ENCODE peak calls at places on chromosomes 4 and X, in seven cellular contexts. M is cardiac fibroblast, O is neural progenitor cell, D is RWPE1, J is fibroblast of mammary gland, Z is astrocyte of the spinal cord, U is sigmoid colon. K is an unnamed sample.

GRCh38 chr4:158535130-158535614 is 13.5 kb downstream of the RXFP1 start:
- DNase-seq in M (peak), O (no peak), D (peak), J (peak), Z (peak), U (no peak), K (peak)

GRCh38 chr4:26557164-26557563 is 26.7 kb upstream of the TBC1D19 start:
- DNase-seq in M (peak), O (no peak), D (no peak), J (peak), Z (peak), U (no peak), K (peak)

GRCh38 chr4:170949084-170949483 is 859.3 kb upstream of the AADAT start:
- DNase-seq in M (no peak), O (no peak), D (no peak), J (no peak), Z (no peak), U (no peak), K (no peak)

GRCh38 chr4:60683357-60683756 is 516.8 kb upstream of the ADGRL3 start:
- DNase-seq in M (peak), O (no peak), D (peak), J (peak), Z (peak), U (no peak), K (peak)

GRCh38 chr4:121736735-121737351 is 28.1 kb downstream of the SMIM43 start:
- DNase-seq in M (peak), O (peak), D (peak), J (peak), Z (peak), U (no peak), K (peak)

GRCh38 chr4:82275431-82276423 is 98.1 kb downstream of the HNRNPD start:
- DNase-seq in M (no peak), O (no peak), D (no peak), J (no peak), Z (no peak), U (no peak), K (peak)

GRCh38 chrX:103356897-103357296 is 591 bp downstream of the TCEAL9 start:
- DNase-seq in M (no peak), O (peak), D (no peak), J (no peak), Z (no peak), U (no peak), K (no peak)

GRCh38 chrX:136176399-136176825 is 29.1 kb downstream of the FHL1 start:
- DNase-seq in M (peak), O (no peak), D (peak), J (peak), Z (peak), U (peak), K (peak)

GRCh38 chrX:69290327-69290726 is 125.1 kb upstream of the PJA1 start:
- DNase-seq in M (no peak), O (no peak), D (no peak), J (no peak), Z (no peak), U (no peak), K (no peak)

GRCh38 chrX:76850851-76851250 is 423.3 kb downstream of the MAGEE1 start:
- DNase-seq in M (no peak), O (peak), D (no peak), J (no peak), Z (no peak), U (no peak), K (no peak)

GRCh38 chrX:66046612-66047235 is 6.8 kb upstream of the VSIG4 start:
- DNase-seq in M (no peak), O (no peak), D (no peak), J (no peak), Z (no peak), U (no peak), K (no peak)

GRCh38 chr4:85993641-85994040 is 366.2 kb downstream of the MAPK10 start:
- DNase-seq in M (no peak), O (no peak), D (no peak), J (no peak), Z (no peak), U (no peak), K (no peak)

GRCh38 chr4:73415807-73416238 is 11.7 kb downstream of the ALB start:
- DNase-seq in M (no peak), O (no peak), D (no peak), J (peak), Z (no peak), U (no peak), K (no peak)

GRCh38 chr4:21203416-21203815 is 503.2 kb downstream of the PACRGL start:
- DNase-seq in M (no peak), O (peak), D (no peak), J (no peak), Z (no peak), U (no peak), K (peak)

GRCh38 chr4:165524532-165525190 is 145.9 kb downstream of the CPE start:
- DNase-seq in M (peak), O (no peak), D (no peak), J (peak), Z (no peak), U (no peak), K (no peak)

GRCh38 chr4:5883916-5884315 is 9.0 kb downstream of the CRMP1 start:
- DNase-seq in M (no peak), O (no peak), D (no peak), J (no peak), Z (no peak), U (no peak), K (no peak)

GRCh38 chr4:119647558-119647957 is 19.0 kb upstream of the PDE5A start:
- DNase-seq in M (no peak), O (no peak), D (no peak), J (peak), Z (peak), U (no peak), K (no peak)

GRCh38 chr4:167359711-167360110 is 125.4 kb upstream of the SPOCK3 start:
- DNase-seq in M (no peak), O (peak), D (no peak), J (no peak), Z (no peak), U (no peak), K (no peak)

GRCh38 chr4:10092481-10093272 is 23.9 kb downstream of the WDR1 start:
- DNase-seq in M (no peak), O (peak), D (no peak), J (peak), Z (peak), U (no peak), K (no peak)

GRCh38 chr4:121146530-121146929 is 17.6 kb downstream of the TNIP3 start:
- DNase-seq in M (peak), O (no peak), D (no peak), J (no peak), Z (peak), U (no peak), K (no peak)

GRCh38 chr4:54209617-54210016 is 19.5 kb upstream of the PDGFRA start:
- DNase-seq in M (no peak), O (no peak), D (no peak), J (no peak), Z (no peak), U (no peak), K (no peak)

GRCh38 chr4:183362916-183363542 is 40.8 kb upstream of the CLDN24 start:
- DNase-seq in M (peak), O (peak), D (no peak), J (peak), Z (peak), U (no peak), K (no peak)

GRCh38 chr4:142547974-142548373 is 298.1 kb downstream of the INPP4B start:
- DNase-seq in M (peak), O (no peak), D (peak), J (peak), Z (peak), U (no peak), K (peak)

GRCh38 chrX:66680451-66680850 is 41.6 kb upstream of the EDA2R start:
- DNase-seq in M (peak), O (no peak), D (no peak), J (peak), Z (peak), U (no peak), K (peak)

GRCh38 chr4:26992657-26993361 is 132.2 kb downstream of the STIM2 start:
- DNase-seq in M (peak), O (no peak), D (no peak), J (peak), Z (peak), U (no peak), K (no peak)

GRCh38 chr4:153232768-153233167 is 28.5 kb downstream of the TRIM2 start:
- DNase-seq in M (peak), O (peak), D (no peak), J (no peak), Z (no peak), U (no peak), K (no peak)

GRCh38 chrX:119694601-119695534 is 1.9 kb upstream of the SEPTIN6 start:
- DNase-seq in M (no peak), O (peak), D (no peak), J (no peak), Z (no peak), U (peak), K (no peak)

GRCh38 chrX:65596270-65596669 is 61.7 kb upstream of the LAS1L start:
- DNase-seq in M (peak), O (no peak), D (no peak), J (peak), Z (peak), U (no peak), K (no peak)

GRCh38 chr4:154335588-154335987 is 156.0 kb downstream of the DCHS2 start:
- DNase-seq in M (no peak), O (no peak), D (no peak), J (no peak), Z (no peak), U (no peak), K (no peak)

GRCh38 chrX:65677954-65678469 is 10.6 kb downstream of the MSN start:
- DNase-seq in M (peak), O (no peak), D (peak), J (peak), Z (peak), U (peak), K (peak)

GRCh38 chr4:106690487-106690886 is 321.9 kb upstream of the GIMD1 start:
- DNase-seq in M (no peak), O (no peak), D (no peak), J (peak), Z (peak), U (no peak), K (no peak)

GRCh38 chr4:106687026-106687425 is 318.4 kb upstream of the GIMD1 start:
- DNase-seq in M (no peak), O (no peak), D (no peak), J (peak), Z (no peak), U (no peak), K (no peak)

GRCh38 chr4:106694232-106694631 is 325.7 kb upstream of the GIMD1 start:
- DNase-seq in M (no peak), O (no peak), D (no peak), J (no peak), Z (no peak), U (no peak), K (peak)

GRCh38 chr4:106695846-106696245 is 327.3 kb upstream of the GIMD1 start:
- DNase-seq in M (no peak), O (peak), D (no peak), J (no peak), Z (no peak), U (no peak), K (no peak)

GRCh38 chr4:106691749-106692148 is 323.2 kb upstream of the GIMD1 start:
- DNase-seq in M (no peak), O (peak), D (no peak), J (peak), Z (peak), U (no peak), K (no peak)
- TF ChIP-seq CTCF in M (peak), O (peak), D (no peak), J (peak), Z (peak), U (no peak), K (peak)

DNA sequence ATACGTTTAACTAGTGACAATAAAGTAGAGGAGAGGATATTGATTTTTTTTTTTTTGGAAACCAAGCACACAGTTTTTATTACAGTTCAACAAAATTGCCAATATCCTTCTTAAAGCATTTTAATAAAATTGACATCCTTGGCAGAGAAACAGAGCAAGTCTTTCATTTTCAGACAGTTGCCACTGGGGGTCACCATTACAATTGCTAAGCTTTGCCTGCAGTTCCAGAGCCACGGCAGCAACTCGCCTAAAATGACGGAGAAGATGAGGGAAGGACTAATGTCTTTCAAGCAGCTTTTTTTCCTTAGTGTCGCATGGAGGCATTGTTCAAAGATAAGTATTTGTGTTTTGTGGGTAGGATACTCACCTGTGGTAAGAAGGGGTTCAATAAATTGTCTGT is 507.8 kb upstream of the ARX start:
- DNase-seq in M (peak), O (peak), D (peak), J (peak), Z (peak), U (no peak), K (no peak)
- TF ChIP-seq CTCF in M (peak), O (peak), D (no peak), J (peak), Z (peak), U (no peak), K (peak)

GRCh38 chr4:122827899-122828601 is 1.4 kb downstream of the FGF2 start:
- DNase-seq in M (peak), O (peak), D (peak), J (peak), Z (peak), U (peak), K (peak)
- TF ChIP-seq CTCF in M (peak), O (no peak), D (no peak), J (peak), Z (no peak), U (peak), K (peak)

GRCh38 chrX:152259150-152259549 is 120.8 kb upstream of the MAGEA10 start:
- DNase-seq in M (no peak), O (no peak), D (no peak), J (no peak), Z (no peak), U (no peak), K (no peak)
- TF ChIP-seq CTCF in M (no peak), O (no peak), D (no peak), J (no peak), Z (no peak), U (no peak), K (no peak)

DNA sequence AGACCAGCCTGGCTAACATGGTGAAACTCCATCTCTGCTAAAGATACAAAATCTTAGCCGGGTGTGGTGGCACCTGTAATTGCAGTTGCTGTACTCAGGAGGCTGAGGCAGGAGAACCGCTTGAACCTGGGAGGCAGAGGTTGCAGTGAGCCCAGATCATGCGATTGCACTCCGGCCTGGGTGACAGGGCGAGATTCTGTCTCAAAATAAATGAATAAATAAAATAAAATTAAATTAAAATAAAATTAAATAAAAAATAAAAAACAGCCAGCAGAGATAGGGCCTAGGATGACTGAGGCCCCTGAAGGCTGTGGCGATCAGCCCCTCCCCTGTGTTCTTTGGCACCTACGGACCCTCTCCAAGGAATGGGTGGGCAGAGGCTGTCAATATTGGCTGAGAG is 22.8 kb upstream of the IL3RA start:
- DNase-seq in M (no peak), O (no peak), D (no peak), J (no peak), Z (no peak), U (no peak), K (no peak)
- TF ChIP-seq CTCF in M (no peak), O (no peak), D (no peak), J (no peak), Z (no peak), U (no peak), K (no peak)

DNA sequence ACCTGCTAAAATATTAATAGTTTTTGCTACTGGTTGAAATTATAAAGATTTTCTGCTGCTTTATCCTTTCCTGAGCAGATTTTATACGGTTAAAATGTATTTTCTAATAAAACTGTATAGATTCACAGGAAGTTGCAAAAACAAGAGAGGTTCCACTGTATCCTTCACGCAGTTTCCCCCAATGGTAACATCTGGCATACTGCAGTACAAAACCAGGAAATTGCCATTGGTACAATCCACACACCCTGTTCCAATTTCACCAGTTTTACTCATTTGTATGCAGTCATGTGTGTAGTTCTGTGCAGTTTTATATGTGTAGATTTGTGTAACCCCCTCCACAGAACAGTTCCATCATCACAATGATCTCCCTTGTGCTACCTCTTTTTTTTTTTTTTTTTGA is 20.0 kb downstream of the DDX3X start:
- DNase-seq in M (no peak), O (no peak), D (no peak), J (no peak), Z (no peak), U (no peak), K (no peak)
- TF ChIP-seq CTCF in M (no peak), O (no peak), D (no peak), J (no peak), Z (no peak), U (no peak), K (no peak)

GRCh38 chr4:6910340-6910959 is 824 bp downstream of the TBC1D14 start:
- DNase-seq in M (no peak), O (peak), D (no peak), J (no peak), Z (no peak), U (peak), K (no peak)
- TF ChIP-seq CTCF in M (no peak), O (peak), D (no peak), J (no peak), Z (peak), U (no peak), K (peak)